ENCODE peak calls at places on chromosomes 1 and 21, in six cellular contexts. One of them, this sample, is unnamed.

GRCh38 chr1:86201321-86201720 is 44.7 kb upstream of the COL24A1 start:
- DNase-seq in psoas muscle: no peak
- DNase-seq in GM23338: no peak
- DNase-seq in heart right ventricle: no peak
- DNase-seq in lower leg skin: no peak
- DNase-seq in pancreas: no peak
- DNase-seq in this sample: no peak

GRCh38 chr21:35478096-35479080 is 429.3 kb upstream of the RUNX1 start:
- DNase-seq in psoas muscle: no peak
- DNase-seq in GM23338: no peak
- DNase-seq in heart right ventricle: no peak
- DNase-seq in lower leg skin: no peak
- DNase-seq in pancreas: no peak
- DNase-seq in this sample: no peak

GRCh38 chr1:152035406-152036315 is 1.1 kb downstream of the S100A11 start:
- DNase-seq in psoas muscle: no peak
- DNase-seq in GM23338: peak; percentile 37
- DNase-seq in heart right ventricle: peak; percentile 16
- DNase-seq in lower leg skin: no peak
- DNase-seq in pancreas: no peak
- DNase-seq in this sample: no peak

GRCh38 chr1:221987860-221988520 is 246.1 kb upstream of the DUSP10 start:
- DNase-seq in psoas muscle: no peak
- DNase-seq in GM23338: no peak
- DNase-seq in heart right ventricle: no peak
- DNase-seq in lower leg skin: no peak
- DNase-seq in pancreas: no peak
- DNase-seq in this sample: peak; percentile 66

GRCh38 chr1:145837658-145838057 is 7.8 kb upstream of the NUDT17 start:
- DNase-seq in psoas muscle: no peak
- DNase-seq in GM23338: no peak
- DNase-seq in heart right ventricle: no peak
- DNase-seq in lower leg skin: no peak
- DNase-seq in pancreas: no peak
- DNase-seq in this sample: no peak

GRCh38 chr1:89518116-89518780 is 6.4 kb upstream of the LRRC8B start:
- DNase-seq in psoas muscle: no peak
- DNase-seq in GM23338: no peak
- DNase-seq in heart right ventricle: peak; percentile 32
- DNase-seq in lower leg skin: no peak
- DNase-seq in pancreas: no peak
- DNase-seq in this sample: no peak

GRCh38 chr1:210257698-210258395 is 25.3 kb downstream of the SERTAD4 start:
- DNase-seq in psoas muscle: no peak
- DNase-seq in GM23338: no peak
- DNase-seq in heart right ventricle: no peak
- DNase-seq in lower leg skin: no peak
- DNase-seq in pancreas: no peak
- DNase-seq in this sample: no peak

GRCh38 chr1:167635233-167635648 is 5.2 kb downstream of the RCSD1 start:
- DNase-seq in psoas muscle: peak; percentile 31
- DNase-seq in GM23338: peak; percentile 85
- DNase-seq in heart right ventricle: peak; percentile 71
- DNase-seq in lower leg skin: no peak
- DNase-seq in pancreas: no peak
- DNase-seq in this sample: no peak

GRCh38 chr21:14901482-14901958 is 163.3 kb downstream of the NRIP1 start:
- DNase-seq in psoas muscle: no peak
- DNase-seq in GM23338: no peak
- DNase-seq in heart right ventricle: no peak
- DNase-seq in lower leg skin: no peak
- DNase-seq in pancreas: no peak
- DNase-seq in this sample: no peak

GRCh38 chr1:6461538-6462411 is 4.2 kb downstream of the TNFRSF25 start:
- DNase-seq in psoas muscle: no peak
- DNase-seq in GM23338: no peak
- DNase-seq in heart right ventricle: no peak
- DNase-seq in lower leg skin: no peak
- DNase-seq in pancreas: no peak
- DNase-seq in this sample: no peak

GRCh38 chr1:112196731-112197130 is 199.3 kb upstream of the CTTNBP2NL start:
- DNase-seq in psoas muscle: no peak
- DNase-seq in GM23338: no peak
- DNase-seq in heart right ventricle: no peak
- DNase-seq in lower leg skin: no peak
- DNase-seq in pancreas: no peak
- DNase-seq in this sample: no peak

GRCh38 chr1:49297783-49298182 is 521.1 kb upstream of the BEND5 start:
- DNase-seq in psoas muscle: no peak
- DNase-seq in GM23338: peak; percentile 4
- DNase-seq in heart right ventricle: no peak
- DNase-seq in lower leg skin: no peak
- DNase-seq in pancreas: no peak
- DNase-seq in this sample: no peak

GRCh38 chr1:165075725-165076370 is 280.7 kb downstream of the LMX1A start:
- DNase-seq in psoas muscle: no peak
- DNase-seq in GM23338: peak; percentile 77
- DNase-seq in heart right ventricle: no peak
- DNase-seq in lower leg skin: no peak
- DNase-seq in pancreas: no peak
- DNase-seq in this sample: no peak

GRCh38 chr1:39160703-39161102 is 43.8 kb upstream of the MACF1 start:
- DNase-seq in psoas muscle: no peak
- DNase-seq in GM23338: no peak
- DNase-seq in heart right ventricle: no peak
- DNase-seq in lower leg skin: no peak
- DNase-seq in pancreas: no peak
- DNase-seq in this sample: no peak

GRCh38 chr1:233485809-233486398 is 128.0 kb upstream of the KCNK1 start:
- DNase-seq in psoas muscle: no peak
- DNase-seq in GM23338: no peak
- DNase-seq in heart right ventricle: no peak
- DNase-seq in lower leg skin: no peak
- DNase-seq in pancreas: no peak
- DNase-seq in this sample: no peak

GRCh38 chr1:31746687-31747086 is 17.5 kb downstream of the ADGRB2 start:
- DNase-seq in psoas muscle: no peak
- DNase-seq in GM23338: no peak
- DNase-seq in heart right ventricle: no peak
- DNase-seq in lower leg skin: no peak
- DNase-seq in pancreas: no peak
- DNase-seq in this sample: no peak

GRCh38 chr1:167517535-167518330 is 596 bp downstream of the CD247 start:
- DNase-seq in psoas muscle: peak; percentile 35
- DNase-seq in GM23338: no peak
- DNase-seq in heart right ventricle: no peak
- DNase-seq in lower leg skin: no peak
- DNase-seq in pancreas: no peak
- DNase-seq in this sample: no peak

GRCh38 chr1:85615536-85615935 is 35.0 kb downstream of the CCN1 start:
- DNase-seq in psoas muscle: no peak
- DNase-seq in GM23338: no peak
- DNase-seq in heart right ventricle: no peak
- DNase-seq in lower leg skin: no peak
- DNase-seq in pancreas: no peak
- DNase-seq in this sample: no peak

GRCh38 chr1:175733762-175734161 is 9.6 kb downstream of the TNR start:
- DNase-seq in psoas muscle: no peak
- DNase-seq in GM23338: no peak
- DNase-seq in heart right ventricle: no peak
- DNase-seq in lower leg skin: no peak
- DNase-seq in pancreas: no peak
- DNase-seq in this sample: no peak

GRCh38 chr1:60875139-60875538 is 207.2 kb upstream of the NFIA start:
- DNase-seq in psoas muscle: no peak
- DNase-seq in GM23338: no peak
- DNase-seq in heart right ventricle: no peak
- DNase-seq in lower leg skin: no peak
- DNase-seq in pancreas: no peak
- DNase-seq in this sample: no peak

DNA sequence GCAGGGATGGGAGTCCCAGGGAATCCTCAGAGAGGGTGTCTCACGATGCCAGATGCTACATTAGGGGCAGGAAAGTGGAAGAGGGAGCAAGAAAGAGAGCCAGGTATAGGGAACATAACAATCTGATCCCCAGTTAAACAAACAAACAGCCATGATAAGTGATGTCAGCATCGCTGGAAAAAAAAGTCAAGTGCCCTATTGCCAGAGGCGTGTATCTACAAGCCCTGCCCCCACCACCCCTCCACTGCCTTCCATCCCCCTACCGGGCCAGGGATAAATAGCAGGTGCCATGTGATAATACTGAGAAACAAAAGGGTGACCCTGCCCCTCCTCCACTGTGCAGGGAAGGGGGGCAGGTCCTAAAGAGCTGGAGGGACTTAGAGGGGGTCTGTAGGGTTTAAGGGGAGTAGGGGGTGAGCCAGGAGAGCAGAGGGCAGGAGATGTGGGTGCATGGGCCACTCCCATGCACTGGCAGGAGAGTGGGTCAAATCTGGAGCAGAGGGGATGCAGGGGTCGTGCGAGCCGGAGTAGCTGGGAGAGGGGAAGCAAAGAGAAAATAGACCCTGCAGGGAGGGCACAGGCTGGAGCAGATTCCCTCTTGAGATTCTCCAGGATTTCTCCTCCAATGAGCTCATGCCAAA is 3.4 kb downstream of the SLC26A9 start:
- DNase-seq in psoas muscle: no peak
- DNase-seq in GM23338: peak; percentile 88
- DNase-seq in heart right ventricle: no peak
- DNase-seq in lower leg skin: no peak
- DNase-seq in pancreas: peak; percentile 69
- DNase-seq in this sample: no peak
- TF ChIP-seq CTCF in psoas muscle: no peak
- TF ChIP-seq CTCF in GM23338: peak; percentile 33
- TF ChIP-seq CTCF in heart right ventricle: no peak
- TF ChIP-seq CTCF in lower leg skin: no peak
- TF ChIP-seq CTCF in pancreas: no peak
- TF ChIP-seq CTCF in this sample: peak; percentile 15

GRCh38 chr1:17213433-17214148 is 8.7 kb downstream of the PADI1 start:
- DNase-seq in psoas muscle: no peak
- DNase-seq in GM23338: no peak
- DNase-seq in heart right ventricle: no peak
- DNase-seq in lower leg skin: no peak
- DNase-seq in pancreas: no peak
- DNase-seq in this sample: no peak

GRCh38 chr1:17212487-17213121 is 7.7 kb downstream of the PADI1 start:
- DNase-seq in psoas muscle: peak; percentile 26
- DNase-seq in GM23338: peak; percentile 39
- DNase-seq in heart right ventricle: no peak
- DNase-seq in lower leg skin: no peak
- DNase-seq in pancreas: no peak
- DNase-seq in this sample: no peak

GRCh38 chr1:17210176-17210575 is 5.2 kb downstream of the PADI1 start:
- DNase-seq in psoas muscle: no peak
- DNase-seq in GM23338: no peak
- DNase-seq in heart right ventricle: no peak
- DNase-seq in lower leg skin: no peak
- DNase-seq in pancreas: no peak
- DNase-seq in this sample: no peak

GRCh38 chr1:17211377-17211776 is 6.4 kb downstream of the PADI1 start:
- DNase-seq in psoas muscle: no peak
- DNase-seq in GM23338: no peak
- DNase-seq in heart right ventricle: no peak
- DNase-seq in lower leg skin: no peak
- DNase-seq in pancreas: no peak
- DNase-seq in this sample: no peak

GRCh38 chr1:17212009-17212408 is 7.1 kb downstream of the PADI1 start:
- DNase-seq in psoas muscle: no peak
- DNase-seq in GM23338: no peak
- DNase-seq in heart right ventricle: no peak
- DNase-seq in lower leg skin: no peak
- DNase-seq in pancreas: no peak
- DNase-seq in this sample: no peak
- TF ChIP-seq CTCF in psoas muscle: no peak
- TF ChIP-seq CTCF in GM23338: no peak
- TF ChIP-seq CTCF in heart right ventricle: no peak
- TF ChIP-seq CTCF in lower leg skin: no peak
- TF ChIP-seq CTCF in pancreas: no peak
- TF ChIP-seq CTCF in this sample: no peak

GRCh38 chr1:160830321-160831153 is 32.1 kb downstream of the CD244 start:
- DNase-seq in psoas muscle: no peak
- DNase-seq in GM23338: peak; percentile 95
- DNase-seq in heart right ventricle: peak; percentile 21
- DNase-seq in lower leg skin: peak; percentile 39
- DNase-seq in pancreas: peak; percentile 72
- DNase-seq in this sample: no peak
- TF ChIP-seq CTCF in psoas muscle: peak; percentile 14
- TF ChIP-seq CTCF in GM23338: peak; percentile 92
- TF ChIP-seq CTCF in heart right ventricle: peak; percentile 62
- TF ChIP-seq CTCF in lower leg skin: no peak
- TF ChIP-seq CTCF in pancreas: peak; percentile 58
- TF ChIP-seq CTCF in this sample: peak; percentile 56

GRCh38 chr1:3777078-3777547 is 4.6 kb downstream of the SMIM1 start:
- DNase-seq in psoas muscle: no peak
- DNase-seq in GM23338: no peak
- DNase-seq in heart right ventricle: no peak
- DNase-seq in lower leg skin: no peak
- DNase-seq in pancreas: no peak
- DNase-seq in this sample: no peak

GRCh38 chr1:3776231-3777030 is 3.9 kb downstream of the SMIM1 start:
- DNase-seq in psoas muscle: no peak
- DNase-seq in GM23338: no peak
- DNase-seq in heart right ventricle: no peak
- DNase-seq in lower leg skin: no peak
- DNase-seq in pancreas: no peak
- DNase-seq in this sample: no peak

GRCh38 chr1:3775248-3775497 is 2.6 kb downstream of the SMIM1 start:
- DNase-seq in psoas muscle: no peak
- DNase-seq in GM23338: no peak
- DNase-seq in heart right ventricle: no peak
- DNase-seq in lower leg skin: no peak
- DNase-seq in pancreas: no peak
- DNase-seq in this sample: no peak

GRCh38 chr1:3774503-3775247 is 2.1 kb downstream of the SMIM1 start:
- DNase-seq in psoas muscle: no peak
- DNase-seq in GM23338: no peak
- DNase-seq in heart right ventricle: no peak
- DNase-seq in lower leg skin: no peak
- DNase-seq in pancreas: peak; percentile 16
- DNase-seq in this sample: no peak

DNA sequence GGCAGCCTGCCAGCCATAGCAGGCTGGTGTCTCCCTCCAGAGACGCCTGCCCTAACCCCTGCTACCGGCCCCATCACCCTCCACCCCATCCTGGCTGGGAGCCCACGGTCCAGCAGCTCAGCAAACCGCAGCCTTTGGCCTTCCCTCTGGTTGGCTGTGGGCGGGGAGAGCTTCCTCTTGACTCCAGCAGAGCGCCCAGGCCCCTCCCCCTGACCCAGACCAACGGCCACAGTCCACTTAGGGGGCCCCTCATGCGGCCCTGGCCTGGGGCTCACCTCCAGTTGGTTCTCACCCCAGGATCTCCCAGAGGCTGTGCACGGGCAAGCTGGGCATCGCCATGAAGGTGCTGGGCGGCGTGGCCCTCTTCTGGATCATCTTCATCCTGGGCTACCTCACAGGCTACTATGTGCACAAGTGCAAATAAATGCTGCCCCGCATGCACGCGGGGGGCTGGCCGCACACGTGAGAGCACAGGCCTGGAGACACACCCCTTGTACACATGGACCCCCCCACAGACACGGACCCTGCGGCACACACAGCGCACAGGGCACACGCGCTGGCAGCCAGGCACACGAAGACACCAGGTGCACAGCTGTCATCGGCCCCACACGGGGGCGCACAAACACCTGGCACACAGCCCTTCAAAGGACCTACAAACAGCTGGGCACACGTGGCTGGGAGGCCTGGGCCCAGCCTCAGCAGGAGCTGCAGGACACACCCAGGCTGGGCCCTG is 3.1 kb downstream of the SMIM1 start:
- DNase-seq in psoas muscle: peak; percentile 45
- DNase-seq in GM23338: peak; percentile 82
- DNase-seq in heart right ventricle: peak; percentile 46
- DNase-seq in lower leg skin: no peak
- DNase-seq in pancreas: peak; percentile 44
- DNase-seq in this sample: peak; percentile 63
- TF ChIP-seq CTCF in psoas muscle: peak; percentile 21
- TF ChIP-seq CTCF in GM23338: peak; percentile 82
- TF ChIP-seq CTCF in heart right ventricle: no peak
- TF ChIP-seq CTCF in lower leg skin: no peak
- TF ChIP-seq CTCF in pancreas: no peak
- TF ChIP-seq CTCF in this sample: peak; percentile 12

This sample was measured in CD14-positive monocyte.